ENCODE peak calls at places on chromosome 4, in four cellular contexts. W is H1, A is GM12878, U is HepG2. K is an unnamed sample.

GRCh38 chr4:37794046-37794445 is 32.4 kb upstream of the PGM2 start:
- DNase-seq in U (no peak), A (no peak), W (no peak), K (no peak)

GRCh38 chr4:78483811-78484210 is 67.8 kb upstream of the ANXA3 start:
- DNase-seq in A (no peak), W (no peak), U (no peak), K (no peak)

GRCh38 chr4:120769227-120769626 is 153.3 kb downstream of the PRDM5 start:
- DNase-seq in U (no peak), A (no peak), W (no peak), K (no peak)

GRCh38 chr4:94603170-94603747 is 151.5 kb downstream of the PDLIM5 start:
- DNase-seq in A (no peak), U (no peak), W (no peak), K (no peak)

GRCh38 chr4:119744580-119744979 is 116.0 kb upstream of the PDE5A start:
- DNase-seq in U (no peak), A (no peak), W (no peak), K (no peak)

GRCh38 chr4:188779586-188779985 is 640.3 kb downstream of the TRIML1 start:
- DNase-seq in A (no peak), W (no peak), U (no peak), K (no peak)

GRCh38 chr4:125313497-125313896 is 1.3 kb upstream of the FAT4 start:
- DNase-seq in U (peak; percentile 83), A (no peak), W (no peak), K (peak; percentile 71)

GRCh38 chr4:120672558-120673147 is 249.9 kb downstream of the PRDM5 start:
- DNase-seq in A (no peak), U (no peak), W (no peak), K (no peak)

GRCh38 chr4:176276710-176277109 is 7.7 kb upstream of the ASB5 start:
- DNase-seq in U (no peak), A (no peak), W (no peak), K (no peak)

GRCh38 chr4:89064848-89065247 is 7.9 kb upstream of the FAM13A start:
- DNase-seq in A (no peak), U (no peak), W (no peak), K (no peak)

GRCh38 chr4:109009909-109010308 is 247.1 kb upstream of the ETNPPL start:
- DNase-seq in U (no peak), W (no peak), A (no peak), K (no peak)

GRCh38 chr4:36432556-36432955 is 151.1 kb downstream of the DTHD1 start:
- DNase-seq in W (no peak), A (no peak), U (no peak), K (no peak)

GRCh38 chr4:175891863-175892262 is 79.8 kb upstream of the GPM6A start:
- DNase-seq in A (no peak), W (no peak), U (peak; percentile 3), K (no peak)

GRCh38 chr4:23890369-23891063 is 669 bp upstream of the PPARGC1A start:
- DNase-seq in W (no peak), U (no peak), A (no peak), K (no peak)

GRCh38 chr4:21046121-21046520 is 345.9 kb downstream of the PACRGL start:
- DNase-seq in A (no peak), U (no peak), W (no peak), K (no peak)

GRCh38 chr4:20254517-20255250 is 3.0 kb downstream of the SLIT2 start:
- DNase-seq in A (no peak), U (no peak), W (no peak), K (no peak)

GRCh38 chr4:147942729-147943128 is 210.8 kb downstream of the ARHGAP10 start:
- DNase-seq in U (no peak), A (no peak), W (no peak), K (no peak)

GRCh38 chr4:105061136-105061696 is 85.5 kb upstream of the TET2 start:
- DNase-seq in A (peak; percentile 85), W (peak; percentile 3), U (peak; percentile 2), K (no peak)

GRCh38 chr4:3360741-3361140 is 67.9 kb downstream of the RGS12 start:
- DNase-seq in A (no peak), U (no peak), W (no peak), K (no peak)

GRCh38 chr4:94525993-94526740 is 74.4 kb downstream of the PDLIM5 start:
- DNase-seq in A (no peak), W (no peak), U (no peak), K (no peak)

GRCh38 chr4:9781343-9782135 is at the start of gene DRD5:
- DNase-seq in W (peak; percentile 17), A (no peak), U (no peak), K (peak; percentile 23)

GRCh38 chr4:25863906-25864418 is 1.2 kb upstream of the SEL1L3 start:
- DNase-seq in U (no peak), A (no peak), W (no peak), K (no peak)

GRCh38 chr4:123304151-123305021 is 92.2 kb upstream of the SPRY1 start:
- DNase-seq in U (no peak), A (no peak), W (peak; percentile 79), K (peak; percentile 46)

GRCh38 chr4:98662619-98663225 is 4.3 kb upstream of the TSPAN5 start:
- DNase-seq in W (no peak), U (no peak), A (no peak), K (no peak)

GRCh38 chr4:86961605-86962295 is 26.9 kb downstream of the AFF1 start:
- DNase-seq in A (peak; percentile 85), W (no peak), U (no peak), K (no peak)

GRCh38 chr4:186729856-186730255 is 6.2 kb upstream of the FAT1 start:
- DNase-seq in W (no peak), U (no peak), A (no peak), K (no peak)

GRCh38 chr4:2827874-2828751 is 15.5 kb upstream of the ADD1 start:
- DNase-seq in A (no peak), W (no peak), U (no peak), K (no peak)

GRCh38 chr4:3388461-3389185 is 53.1 kb upstream of the HGFAC start:
- DNase-seq in W (no peak), A (peak; percentile 77), U (no peak), K (no peak)

GRCh38 chr4:534576-535151 is 35.7 kb downstream of the PIGG start:
- DNase-seq in W (no peak), A (no peak), U (no peak), K (no peak)
- TF ChIP-seq SUZ12 in W (no peak), A (no peak), U (no peak), K (no peak)

DNA sequence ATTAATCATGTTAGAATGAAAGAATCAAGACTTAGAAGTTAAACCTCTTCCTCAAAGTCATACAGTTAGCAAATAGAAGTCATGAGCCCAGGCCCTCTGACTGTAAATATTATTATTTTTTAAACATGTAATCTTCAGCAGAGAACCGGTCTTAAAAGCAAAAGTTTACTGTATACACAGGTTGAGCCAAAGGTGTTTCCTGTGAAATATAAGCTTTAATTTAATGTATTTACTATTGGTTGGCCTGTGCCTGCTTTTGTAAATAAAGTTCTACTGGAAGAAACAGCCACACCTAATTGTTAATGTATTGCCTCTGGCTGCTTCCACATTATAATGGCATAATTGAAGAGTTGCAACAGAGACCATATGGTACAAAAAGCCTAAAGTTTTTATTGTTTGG is 61.1 kb upstream of the PRDM8 start:
- DNase-seq in U (no peak), W (no peak), A (no peak), K (no peak)
- H3K4me1 ChIP-seq in U (no peaks in the 10 kb centered on the region), W (no peaks in the 10 kb centered on the region), A (peaks cover 3% of the 10 kb centered on the region), K (no peaks in the 10 kb centered on the region)

GRCh38 chr4:151133311-151133710 is 33.9 kb downstream of the RPS3A start:
- DNase-seq in A (no peak), U (no peak), W (no peak), K (no peak)

GRCh38 chr4:151129801-151130200 is 30.4 kb downstream of the RPS3A start:
- DNase-seq in A (no peak), W (no peak), U (no peak), K (no peak)
- TF ChIP-seq SUZ12 in A (no peak), W (no peak), U (no peak), K (no peak)

GRCh38 chr4:129565214-129565613 is 469.3 kb downstream of the C4orf33 start:
- DNase-seq in W (no peak), U (no peak), A (no peak), K (no peak)
- H3K4me1 ChIP-seq in W (no peaks in the 10 kb centered on the region), U (no peaks in the 10 kb centered on the region), A (no peaks in the 10 kb centered on the region), K (no peaks in the 10 kb centered on the region)

DNA sequence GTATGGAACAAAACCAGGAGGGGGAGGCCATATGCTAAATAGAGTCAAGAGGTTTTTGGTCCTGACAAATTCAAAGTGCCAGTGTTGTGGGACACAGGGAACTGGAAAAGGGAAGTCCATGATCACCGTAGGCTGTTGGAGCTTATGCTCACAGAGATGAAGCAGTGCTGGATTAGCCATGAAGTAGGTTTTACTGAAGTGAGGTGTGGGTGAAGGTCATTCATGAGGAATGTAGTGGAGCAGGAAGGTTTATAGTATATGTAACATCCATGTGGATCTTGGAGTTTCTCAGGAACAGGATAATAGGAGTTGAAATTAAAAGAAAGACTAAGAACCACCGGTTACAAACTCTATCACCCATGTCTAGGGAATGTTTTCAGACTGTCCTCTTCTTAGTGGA is 256.1 kb upstream of the PITX2 start:
- DNase-seq in W (no peak), U (no peak), A (no peak), K (no peak)
- TF ChIP-seq SUZ12 in W (no peak), U (no peak), A (no peak), K (no peak)

K was measured in NT2/D1.